ENCODE peak calls at places on chromosomes 13 and 19, in seven cellular contexts. Q, N, X, I, Z, C and F are unnamed samples.
A peak's percentile ranks its signal among the peaks of the same experiment; 100 is the strongest.

GRCh38 chr13:111559612-111560423 is 239.4 kb downstream of the TEX29 start:
- DNase-seq in Q (no peak), N (no peak), X (no peak), I (no peak), Z (no peak), C (no peak), F (no peak)

GRCh38 chr13:36006347-36006746 is 124.8 kb downstream of the DCLK1 start:
- DNase-seq in Q (no peak), N (no peak), X (no peak), I (no peak), Z (no peak), C (no peak), F (no peak)

GRCh38 chr19:584240-585001 is 5.3 kb upstream of the HCN2 start:
- DNase-seq in Q (peak; percentile 56), N (peak; percentile 69), X (peak; percentile 82), I (peak; percentile 64), Z (no peak), C (peak; percentile 40), F (peak; percentile 82)

GRCh38 chr13:77009011-77009410 is 17.1 kb downstream of the CLN5 start:
- DNase-seq in Q (no peak), N (no peak), X (no peak), I (no peak), Z (no peak), C (no peak), F (no peak)

GRCh38 chr13:107753286-107753685 is 462.1 kb downstream of the LIG4 start:
- DNase-seq in Q (no peak), N (no peak), X (no peak), I (no peak), Z (no peak), C (no peak), F (no peak)

GRCh38 chr19:14363203-14364097 is 17.8 kb upstream of the ADGRE5 start:
- DNase-seq in Q (peak; percentile 86), N (peak; percentile 95), X (peak; percentile 86), I (peak; percentile 44), Z (peak; percentile 67), C (peak; percentile 17), F (peak; percentile 78)

GRCh38 chr13:29993716-29994488 is 143.5 kb upstream of the UBL3 start:
- DNase-seq in Q (no peak), N (no peak), X (no peak), I (no peak), Z (no peak), C (no peak), F (no peak)

GRCh38 chr13:50613356-50613831 is 230.1 kb downstream of the DLEU7 start:
- DNase-seq in Q (no peak), N (peak; percentile 89), X (no peak), I (no peak), Z (no peak), C (no peak), F (no peak)

GRCh38 chr13:30805132-30805537 is 69.8 kb downstream of the ALOX5AP start:
- DNase-seq in Q (no peak), N (no peak), X (no peak), I (no peak), Z (no peak), C (no peak), F (no peak)

GRCh38 chr13:42001580-42001979 is 40.7 kb upstream of the VWA8 start:
- DNase-seq in Q (no peak), N (peak; percentile 20), X (peak; percentile 42), I (no peak), Z (no peak), C (no peak), F (peak; percentile 3)

GRCh38 chr19:48445256-48445605 is 552 bp upstream of the GRWD1 start:
- DNase-seq in Q (no peak), N (peak; percentile 85), X (no peak), I (no peak), Z (peak; percentile 57), C (peak; percentile 89), F (peak; percentile 83)

GRCh38 chr13:85816413-85816812 is 17.2 kb upstream of the SLITRK6 start:
- DNase-seq in Q (no peak), N (no peak), X (no peak), I (no peak), Z (no peak), C (no peak), F (no peak)